ENCODE peak calls at places on chromosomes 1 and 21, in seven cellular contexts. One of them, this sample, is unnamed. For H3K4me1 and H3K27me3, the result is how much of the 10 kb centered on the place peaks cover.

GRCh38 chr1:213008564-213008963 is 7.1 kb downstream of the ANGEL2 start:
- DNase-seq in thoracic aorta: no peak
- DNase-seq in neuronal stem cell: no peak
- DNase-seq in effector memory CD4-positive, alpha-beta T cell: no peak
- DNase-seq in mesenchymal stem cell: no peak
- DNase-seq in uterus: no peak
- DNase-seq in PC-3: no peak
- DNase-seq in this sample: no peak

GRCh38 chr1:43452789-43453441 is 816 bp downstream of the HYI start:
- DNase-seq in neuronal stem cell: peak
- DNase-seq in uterus: peak
- DNase-seq in thoracic aorta: no peak
- DNase-seq in mesenchymal stem cell: peak
- DNase-seq in PC-3: peak
- DNase-seq in effector memory CD4-positive, alpha-beta T cell: no peak
- DNase-seq in this sample: no peak

GRCh38 chr1:151892190-151892589 is 17.1 kb downstream of the THEM4 start:
- DNase-seq in thoracic aorta: no peak
- DNase-seq in neuronal stem cell: no peak
- DNase-seq in mesenchymal stem cell: peak
- DNase-seq in PC-3: no peak
- DNase-seq in effector memory CD4-positive, alpha-beta T cell: no peak
- DNase-seq in uterus: no peak
- DNase-seq in this sample: no peak

GRCh38 chr1:166069390-166069789 is 97.4 kb downstream of the FAM78B start:
- DNase-seq in mesenchymal stem cell: no peak
- DNase-seq in effector memory CD4-positive, alpha-beta T cell: no peak
- DNase-seq in uterus: no peak
- DNase-seq in thoracic aorta: no peak
- DNase-seq in neuronal stem cell: peak
- DNase-seq in PC-3: peak
- DNase-seq in this sample: no peak

GRCh38 chr1:21607549-21608529 is 61.3 kb downstream of the RAP1GAP start:
- DNase-seq in uterus: peak
- DNase-seq in neuronal stem cell: peak
- DNase-seq in mesenchymal stem cell: peak
- DNase-seq in thoracic aorta: peak
- DNase-seq in PC-3: peak
- DNase-seq in effector memory CD4-positive, alpha-beta T cell: no peak
- DNase-seq in this sample: peak

GRCh38 chr21:44905725-44906084 is 15.0 kb downstream of the ITGB2 start:
- DNase-seq in effector memory CD4-positive, alpha-beta T cell: no peak
- DNase-seq in mesenchymal stem cell: no peak
- DNase-seq in thoracic aorta: no peak
- DNase-seq in uterus: no peak
- DNase-seq in neuronal stem cell: no peak
- DNase-seq in PC-3: no peak
- DNase-seq in this sample: no peak

GRCh38 chr1:54137532-54138061 is 15.2 kb downstream of the CDCP2 start:
- DNase-seq in neuronal stem cell: no peak
- DNase-seq in mesenchymal stem cell: peak
- DNase-seq in uterus: peak
- DNase-seq in thoracic aorta: no peak
- DNase-seq in PC-3: peak
- DNase-seq in effector memory CD4-positive, alpha-beta T cell: no peak
- DNase-seq in this sample: no peak

GRCh38 chr21:44012474-44013379 is 618 bp downstream of the TRAPPC10 start:
- DNase-seq in effector memory CD4-positive, alpha-beta T cell: peak
- DNase-seq in thoracic aorta: no peak
- DNase-seq in mesenchymal stem cell: peak
- DNase-seq in neuronal stem cell: peak
- DNase-seq in PC-3: peak
- DNase-seq in uterus: peak
- DNase-seq in this sample: peak

DNA sequence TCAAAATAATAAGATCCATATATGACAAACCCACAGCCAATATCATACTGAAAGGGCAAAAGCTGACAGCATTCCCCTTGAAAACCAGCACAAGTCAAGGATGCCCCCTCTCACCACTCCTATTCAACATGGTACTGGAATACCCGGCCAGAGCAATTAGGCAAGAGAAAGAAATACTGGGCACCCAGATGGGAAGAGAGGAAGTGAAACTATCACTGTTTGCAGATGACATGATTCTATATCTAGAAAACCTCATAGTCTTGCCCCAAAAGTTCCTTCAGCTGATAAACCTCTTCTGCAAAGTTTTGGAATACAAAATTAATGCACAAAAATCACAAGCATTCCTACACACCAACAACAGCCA is 442.7 kb downstream of the PTBP2 start:
- DNase-seq in thoracic aorta: no peak
- DNase-seq in PC-3: no peak
- DNase-seq in mesenchymal stem cell: no peak
- DNase-seq in neuronal stem cell: no peak
- DNase-seq in uterus: no peak
- DNase-seq in effector memory CD4-positive, alpha-beta T cell: no peak
- DNase-seq in this sample: no peak
- H3K4me1 ChIP-seq in thoracic aorta: under half
- H3K4me1 ChIP-seq in PC-3: under half
- H3K4me1 ChIP-seq in mesenchymal stem cell: under half
- H3K4me1 ChIP-seq in neuronal stem cell: under half
- H3K4me1 ChIP-seq in uterus: under half
- H3K4me1 ChIP-seq in effector memory CD4-positive, alpha-beta T cell: under half
- H3K4me1 ChIP-seq in this sample: under half

GRCh38 chr1:3066250-3066711 is 2.7 kb upstream of the PRDM16 start:
- DNase-seq in PC-3: peak
- DNase-seq in uterus: no peak
- DNase-seq in effector memory CD4-positive, alpha-beta T cell: no peak
- DNase-seq in mesenchymal stem cell: peak
- DNase-seq in neuronal stem cell: no peak
- DNase-seq in thoracic aorta: peak
- DNase-seq in this sample: no peak

GRCh38 chr1:3065797-3066196 is 3.2 kb upstream of the PRDM16 start:
- DNase-seq in uterus: no peak
- DNase-seq in PC-3: no peak
- DNase-seq in mesenchymal stem cell: no peak
- DNase-seq in effector memory CD4-positive, alpha-beta T cell: no peak
- DNase-seq in neuronal stem cell: no peak
- DNase-seq in thoracic aorta: no peak
- DNase-seq in this sample: no peak

GRCh38 chr1:3064296-3064850 is 4.6 kb upstream of the PRDM16 start:
- DNase-seq in neuronal stem cell: no peak
- DNase-seq in mesenchymal stem cell: no peak
- DNase-seq in thoracic aorta: no peak
- DNase-seq in effector memory CD4-positive, alpha-beta T cell: no peak
- DNase-seq in PC-3: no peak
- DNase-seq in uterus: no peak
- DNase-seq in this sample: no peak

GRCh38 chr1:3064901-3065300 is 4.1 kb upstream of the PRDM16 start:
- DNase-seq in mesenchymal stem cell: no peak
- DNase-seq in PC-3: no peak
- DNase-seq in effector memory CD4-positive, alpha-beta T cell: no peak
- DNase-seq in thoracic aorta: no peak
- DNase-seq in uterus: no peak
- DNase-seq in neuronal stem cell: no peak
- DNase-seq in this sample: no peak

GRCh38 chr1:3065396-3065795 is 3.6 kb upstream of the PRDM16 start:
- DNase-seq in effector memory CD4-positive, alpha-beta T cell: no peak
- DNase-seq in PC-3: no peak
- DNase-seq in neuronal stem cell: no peak
- DNase-seq in thoracic aorta: no peak
- DNase-seq in mesenchymal stem cell: no peak
- DNase-seq in uterus: no peak
- DNase-seq in this sample: no peak
- H3K27me3 ChIP-seq in effector memory CD4-positive, alpha-beta T cell: under half
- H3K27me3 ChIP-seq in PC-3: half or more
- H3K27me3 ChIP-seq in neuronal stem cell: half or more
- H3K27me3 ChIP-seq in thoracic aorta: under half
- H3K27me3 ChIP-seq in mesenchymal stem cell: half or more
- H3K27me3 ChIP-seq in uterus: half or more
- H3K27me3 ChIP-seq in this sample: half or more

GRCh38 chr1:32798679-32799416 is 18.3 kb downstream of the YARS1 start:
- DNase-seq in PC-3: peak
- DNase-seq in mesenchymal stem cell: no peak
- DNase-seq in effector memory CD4-positive, alpha-beta T cell: no peak
- DNase-seq in thoracic aorta: no peak
- DNase-seq in neuronal stem cell: no peak
- DNase-seq in uterus: no peak
- DNase-seq in this sample: no peak
- H3K4me1 ChIP-seq in PC-3: half or more
- H3K4me1 ChIP-seq in mesenchymal stem cell: under half
- H3K4me1 ChIP-seq in effector memory CD4-positive, alpha-beta T cell: under half
- H3K4me1 ChIP-seq in thoracic aorta: under half
- H3K4me1 ChIP-seq in neuronal stem cell: under half
- H3K4me1 ChIP-seq in uterus: under half
- H3K4me1 ChIP-seq in this sample: under half

GRCh38 chr1:194194724-194195123 is 1008.3 kb upstream of the B3GALT2 start:
- DNase-seq in thoracic aorta: no peak
- DNase-seq in neuronal stem cell: no peak
- DNase-seq in PC-3: peak
- DNase-seq in mesenchymal stem cell: no peak
- DNase-seq in effector memory CD4-positive, alpha-beta T cell: no peak
- DNase-seq in uterus: no peak
- DNase-seq in this sample: no peak
- H3K27me3 ChIP-seq in thoracic aorta: under half
- H3K27me3 ChIP-seq in neuronal stem cell: under half
- H3K27me3 ChIP-seq in PC-3: under half
- H3K27me3 ChIP-seq in mesenchymal stem cell: under half
- H3K27me3 ChIP-seq in effector memory CD4-positive, alpha-beta T cell: under half
- H3K27me3 ChIP-seq in uterus: under half
- H3K27me3 ChIP-seq in this sample: under half

GRCh38 chr1:160621633-160622413 is 25.0 kb downstream of the SLAMF1 start:
- DNase-seq in PC-3: no peak
- DNase-seq in neuronal stem cell: no peak
- DNase-seq in uterus: no peak
- DNase-seq in mesenchymal stem cell: no peak
- DNase-seq in thoracic aorta: no peak
- DNase-seq in effector memory CD4-positive, alpha-beta T cell: no peak
- DNase-seq in this sample: no peak
- H3K4me1 ChIP-seq in PC-3: under half
- H3K4me1 ChIP-seq in neuronal stem cell: under half
- H3K4me1 ChIP-seq in uterus: under half
- H3K4me1 ChIP-seq in mesenchymal stem cell: under half
- H3K4me1 ChIP-seq in thoracic aorta: under half
- H3K4me1 ChIP-seq in effector memory CD4-positive, alpha-beta T cell: under half
- H3K4me1 ChIP-seq in this sample: under half

GRCh38 chr1:56644064-56644940 is 812 bp upstream of the PRKAA2 start:
- DNase-seq in PC-3: peak
- DNase-seq in effector memory CD4-positive, alpha-beta T cell: no peak
- DNase-seq in neuronal stem cell: no peak
- DNase-seq in uterus: no peak
- DNase-seq in mesenchymal stem cell: peak
- DNase-seq in thoracic aorta: no peak
- DNase-seq in this sample: peak

GRCh38 chr1:56645663-56646330 is 683 bp downstream of the PRKAA2 start:
- DNase-seq in neuronal stem cell: peak
- DNase-seq in effector memory CD4-positive, alpha-beta T cell: no peak
- DNase-seq in uterus: no peak
- DNase-seq in mesenchymal stem cell: peak
- DNase-seq in thoracic aorta: no peak
- DNase-seq in PC-3: peak
- DNase-seq in this sample: peak

GRCh38 chr1:56644941-56645662 is at the start of gene PRKAA2:
- DNase-seq in uterus: peak
- DNase-seq in thoracic aorta: no peak
- DNase-seq in effector memory CD4-positive, alpha-beta T cell: no peak
- DNase-seq in mesenchymal stem cell: peak
- DNase-seq in PC-3: peak
- DNase-seq in neuronal stem cell: peak
- DNase-seq in this sample: peak

GRCh38 chr1:56647106-56647505 is 2.0 kb downstream of the PRKAA2 start:
- DNase-seq in uterus: no peak
- DNase-seq in PC-3: no peak
- DNase-seq in effector memory CD4-positive, alpha-beta T cell: no peak
- DNase-seq in thoracic aorta: no peak
- DNase-seq in neuronal stem cell: no peak
- DNase-seq in mesenchymal stem cell: peak
- DNase-seq in this sample: no peak

GRCh38 chr1:56643661-56644060 is 1.5 kb upstream of the PRKAA2 start:
- DNase-seq in PC-3: no peak
- DNase-seq in uterus: no peak
- DNase-seq in mesenchymal stem cell: no peak
- DNase-seq in neuronal stem cell: no peak
- DNase-seq in thoracic aorta: no peak
- DNase-seq in effector memory CD4-positive, alpha-beta T cell: no peak
- DNase-seq in this sample: no peak
- H3K27me3 ChIP-seq in PC-3: under half
- H3K27me3 ChIP-seq in uterus: under half
- H3K27me3 ChIP-seq in mesenchymal stem cell: under half
- H3K27me3 ChIP-seq in neuronal stem cell: under half
- H3K27me3 ChIP-seq in thoracic aorta: under half
- H3K27me3 ChIP-seq in effector memory CD4-positive, alpha-beta T cell: under half
- H3K27me3 ChIP-seq in this sample: under half

DNA sequence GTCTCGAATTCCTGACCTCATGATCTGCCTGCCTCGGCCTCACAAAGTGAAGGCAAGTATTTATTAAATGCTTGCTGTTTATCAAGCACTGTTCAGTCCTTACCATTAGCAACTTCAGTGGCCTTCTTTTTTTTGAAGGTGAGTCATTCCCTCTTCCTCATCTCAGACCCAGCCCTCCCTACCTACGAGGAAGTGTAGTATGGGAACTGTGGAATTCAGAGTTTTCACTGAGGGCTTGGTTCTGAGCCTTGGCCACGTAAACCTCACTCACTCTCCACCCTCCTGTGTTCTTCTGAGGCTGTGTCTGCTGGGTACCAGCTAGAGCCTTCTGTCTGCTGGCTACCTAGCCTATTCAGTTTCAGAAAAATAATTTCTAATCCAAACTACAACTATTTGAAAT is 218.3 kb upstream of the SGIP1 start:
- DNase-seq in thoracic aorta: no peak
- DNase-seq in effector memory CD4-positive, alpha-beta T cell: no peak
- DNase-seq in mesenchymal stem cell: no peak
- DNase-seq in uterus: no peak
- DNase-seq in PC-3: peak
- DNase-seq in neuronal stem cell: no peak
- DNase-seq in this sample: no peak
- H3K4me1 ChIP-seq in thoracic aorta: under half
- H3K4me1 ChIP-seq in effector memory CD4-positive, alpha-beta T cell: under half
- H3K4me1 ChIP-seq in mesenchymal stem cell: under half
- H3K4me1 ChIP-seq in uterus: under half
- H3K4me1 ChIP-seq in PC-3: under half
- H3K4me1 ChIP-seq in neuronal stem cell: under half
- H3K4me1 ChIP-seq in this sample: under half

This sample was measured in gastrocnemius medialis.